ENCODE peak calls at places on chromosome 18, in six cellular contexts. Z is CD8-positive, alpha-beta T cell; G is osteoblast; O is left lung; C is suprapubic skin; P is astrocyte of the spinal cord. U is an unnamed sample.

GRCh38 chr18:78448106-78448505 is 531.5 kb upstream of the SALL3 start:
- DNase-seq in C (no peak), P (no peak), G (peak), O (no peak), Z (no peak), U (no peak)

GRCh38 chr18:43596106-43596712 is 318.9 kb upstream of the SYT4 start:
- DNase-seq in Z (no peak), O (no peak), P (peak), G (peak), C (no peak), U (peak)

GRCh38 chr18:56458770-56459450 is 179.5 kb downstream of the TXNL1 start:
- DNase-seq in O (no peak), Z (no peak), C (no peak), G (no peak), P (no peak), U (no peak)

GRCh38 chr18:76589309-76589708 is 94.3 kb upstream of the ZNF516 start:
- DNase-seq in G (peak), Z (no peak), O (no peak), P (no peak), C (no peak), U (no peak)

GRCh38 chr18:76425299-76426101 is 69.5 kb downstream of the ZNF516 start:
- DNase-seq in G (no peak), Z (no peak), P (no peak), O (no peak), C (no peak), U (no peak)

GRCh38 chr18:23887493-23887892 is 127.1 kb upstream of the TTC39C start:
- DNase-seq in O (no peak), G (no peak), Z (no peak), C (no peak), P (no peak), U (no peak)

GRCh38 chr18:9838144-9838877 is 47.5 kb upstream of the TXNDC2 start:
- DNase-seq in C (no peak), Z (no peak), G (no peak), O (peak), P (peak), U (no peak)

GRCh38 chr18:46395795-46396194 is 261.2 kb downstream of the LOXHD1 start:
- DNase-seq in Z (no peak), O (no peak), C (no peak), P (no peak), G (no peak), U (no peak)

GRCh38 chr18:26429535-26429934 is 118.8 kb downstream of the KCTD1 start:
- DNase-seq in C (peak), O (no peak), Z (no peak), P (peak), G (peak), U (no peak)

GRCh38 chr18:23365602-23366001 is 87.5 kb upstream of the RIOK3 start:
- DNase-seq in Z (no peak), P (peak), G (peak), O (no peak), C (no peak), U (no peak)

GRCh38 chr18:58805482-58806187 is 59.0 kb upstream of the ZNF532 start:
- DNase-seq in O (no peak), P (no peak), C (no peak), G (no peak), Z (no peak), U (peak)

GRCh38 chr18:58928401-58928800 is 63.7 kb downstream of the ZNF532 start:
- DNase-seq in Z (no peak), O (no peak), C (no peak), G (no peak), P (no peak), U (no peak)

GRCh38 chr18:74951165-74951760 is 257.7 kb downstream of the PTGR3 start:
- DNase-seq in Z (no peak), G (peak), C (no peak), P (peak), O (peak), U (no peak)

GRCh38 chr18:8974279-8974678 is 128.2 kb upstream of the NDUFV2 start:
- DNase-seq in P (no peak), O (no peak), G (no peak), Z (no peak), C (no peak), U (no peak)

GRCh38 chr18:44682871-44683221 is 2.2 kb downstream of the SETBP1 start:
- DNase-seq in P (peak), C (no peak), G (no peak), O (no peak), Z (no peak), U (no peak)

GRCh38 chr18:42534313-42534712 is 579.3 kb downstream of the PIK3C3 start:
- DNase-seq in P (no peak), C (no peak), G (no peak), O (no peak), Z (no peak), U (no peak)

GRCh38 chr18:39835303-39836030 is 2119.6 kb upstream of the PIK3C3 start:
- DNase-seq in P (peak), Z (no peak), O (no peak), G (no peak), C (no peak), U (no peak)
- TF ChIP-seq CTCF in P (no peak), Z (no peak), O (no peak), G (peak), C (no peak), U (no peak)

GRCh38 chr18:3468066-3468705 is 18.2 kb downstream of the TGIF1 start:
- DNase-seq in O (no peak), C (no peak), Z (no peak), G (no peak), P (no peak), U (no peak)
- TF ChIP-seq CTCF in O (no peak), C (no peak), Z (no peak), G (no peak), P (no peak), U (no peak)

GRCh38 chr18:38413202-38413601 is 847.6 kb upstream of the CELF4 start:
- DNase-seq in P (no peak), Z (no peak), G (no peak), C (no peak), O (no peak), U (no peak)
- TF ChIP-seq CTCF in P (no peak), Z (no peak), G (no peak), C (no peak), O (no peak), U (no peak)

GRCh38 chr18:37582306-37582705 is 16.7 kb upstream of the CELF4 start:
- DNase-seq in Z (no peak), G (no peak), P (no peak), O (no peak), C (no peak), U (no peak)

GRCh38 chr18:37578182-37578678 is 12.6 kb upstream of the CELF4 start:
- DNase-seq in O (no peak), P (no peak), Z (no peak), G (no peak), C (no peak), U (no peak)

GRCh38 chr18:37577051-37577611 is 11.5 kb upstream of the CELF4 start:
- DNase-seq in G (no peak), Z (no peak), O (no peak), P (no peak), C (no peak), U (no peak)

GRCh38 chr18:37575646-37576045 is 10.0 kb upstream of the CELF4 start:
- DNase-seq in G (no peak), C (peak), O (no peak), P (no peak), Z (no peak), U (no peak)

GRCh38 chr18:37578886-37579513 is 13.4 kb upstream of the CELF4 start:
- DNase-seq in O (no peak), C (no peak), Z (no peak), G (no peak), P (peak), U (no peak)
- TF ChIP-seq CTCF in O (peak), C (peak), Z (no peak), G (peak), P (peak), U (peak)

DNA sequence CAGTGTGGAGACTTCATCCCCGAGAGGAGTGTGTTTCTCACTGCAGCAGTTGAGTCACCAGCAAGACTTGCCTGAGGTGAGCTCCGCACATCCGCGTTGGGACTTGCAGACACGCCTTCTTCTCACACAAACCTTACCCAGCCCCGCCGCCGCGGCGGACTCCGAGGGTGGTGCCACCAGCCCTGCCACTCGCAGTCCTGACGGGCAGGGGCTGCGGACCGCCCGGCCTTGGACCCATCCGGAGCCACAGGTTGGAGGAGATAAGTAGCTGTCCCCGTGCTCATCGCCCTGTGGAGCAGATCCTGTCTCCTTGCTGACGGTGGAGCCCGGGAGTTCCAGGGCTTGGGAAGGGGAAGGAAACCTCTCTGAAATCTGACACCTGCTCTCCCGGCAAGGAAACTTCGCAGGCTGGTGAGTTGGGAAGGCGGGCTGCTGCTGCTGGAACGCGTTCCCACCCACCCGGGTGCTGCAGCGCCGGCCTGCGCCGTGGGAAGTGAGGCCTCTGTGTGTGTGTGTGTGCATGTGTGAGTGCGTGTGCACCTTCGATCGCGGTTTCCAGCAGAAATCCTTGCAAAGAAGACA is at the start of gene RAB27B:
- DNase-seq in C (peak), P (peak), Z (peak), O (peak), G (peak), U (peak)
- TF ChIP-seq CTCF in C (no peak), P (no peak), Z (no peak), O (no peak), G (no peak), U (no peak)

GRCh38 chr18:49648326-49648725 is 86.5 kb downstream of the LIPG start:
- DNase-seq in Z (no peak), O (no peak), G (no peak), C (no peak), P (no peak), U (no peak)

GRCh38 chr18:49650426-49650891 is 88.6 kb downstream of the LIPG start:
- DNase-seq in G (peak), C (no peak), Z (no peak), O (no peak), P (no peak), U (no peak)

GRCh38 chr18:49647496-49648168 is 85.8 kb downstream of the LIPG start:
- DNase-seq in G (peak), P (peak), O (no peak), C (no peak), Z (no peak), U (no peak)

GRCh38 chr18:49646864-49647263 is 85.0 kb downstream of the LIPG start:
- DNase-seq in C (no peak), P (no peak), O (no peak), G (no peak), Z (no peak), U (no peak)

GRCh38 chr18:49648811-49649210 is 87.0 kb downstream of the LIPG start:
- DNase-seq in G (no peak), Z (no peak), P (no peak), C (no peak), O (no peak), U (no peak)
- TF ChIP-seq CTCF in G (peak), Z (no peak), P (no peak), C (no peak), O (no peak), U (no peak)

GRCh38 chr18:65124633-65125032 is 626.2 kb upstream of the CDH7 start:
- DNase-seq in P (no peak), C (no peak), O (no peak), G (no peak), Z (no peak), U (no peak)
- TF ChIP-seq CTCF in P (no peak), C (no peak), O (no peak), G (no peak), Z (no peak), U (no peak)

GRCh38 chr18:12958478-12958877 is 10.7 kb downstream of the SEH1L start:
- DNase-seq in G (no peak), P (no peak), C (no peak), Z (no peak), O (no peak), U (no peak)

GRCh38 chr18:12963069-12963468 is 15.3 kb downstream of the SEH1L start:
- DNase-seq in Z (no peak), O (no peak), P (no peak), C (no peak), G (no peak), U (no peak)

GRCh38 chr18:12960846-12961397 is 13.1 kb downstream of the SEH1L start:
- DNase-seq in P (no peak), O (no peak), Z (no peak), G (no peak), C (no peak), U (no peak)

GRCh38 chr18:12960395-12960794 is 12.6 kb downstream of the SEH1L start:
- DNase-seq in Z (no peak), P (no peak), G (no peak), O (no peak), C (no peak), U (no peak)
- TF ChIP-seq CTCF in Z (no peak), P (no peak), G (no peak), O (no peak), C (no peak), U (no peak)

U was measured in D721Med.